ENCODE peak calls at places on chromosomes 5 and 9, in eight cellular contexts. T is A673; N is right lobe of liver; Q is CD8-positive, alpha-beta T cell; A is MM.1S; I is brain microvascular endothelial cell; V is upper lobe of right lung; J is breast epithelium. E is an unnamed sample.

GRCh38 chr5:134465856-134466240 is 54.2 kb upstream of the CDKN2AIPNL start:
- DNase-seq in I (peak), A (peak), T (peak), Q (peak), V (peak), J (peak), N (peak), E (no peak)

GRCh38 chr5:139634541-139634940 is 13.6 kb upstream of the CXXC5 start:
- DNase-seq in T (no peak), Q (no peak), J (no peak), I (no peak), A (no peak), V (no peak), N (no peak), E (no peak)

GRCh38 chr5:128774605-128775004 is 190.7 kb upstream of the SLC27A6 start:
- DNase-seq in J (no peak), A (no peak), I (peak), N (no peak), T (no peak), Q (no peak), V (no peak), E (no peak)

GRCh38 chr5:151362970-151363369 is 15.6 kb upstream of the SLC36A2 start:
- DNase-seq in N (no peak), I (no peak), Q (no peak), V (no peak), A (no peak), J (no peak), T (no peak), E (no peak)

GRCh38 chr5:131209506-131210191 is 38.9 kb downstream of the LYRM7 start:
- DNase-seq in I (no peak), N (no peak), J (no peak), V (no peak), Q (peak), T (peak), A (no peak), E (peak)

GRCh38 chr9:125994066-125994943 is 247.1 kb downstream of the PBX3 start:
- DNase-seq in Q (no peak), I (no peak), T (no peak), V (peak), A (no peak), N (peak), J (no peak), E (no peak)

GRCh38 chr5:169165052-169165451 is 135.9 kb downstream of the SLIT3 start:
- DNase-seq in J (no peak), T (no peak), N (no peak), A (no peak), I (no peak), Q (no peak), V (no peak), E (no peak)

GRCh38 chr9:38251461-38251860 is 141.0 kb upstream of the ALDH1B1 start:
- DNase-seq in T (no peak), I (no peak), V (no peak), N (no peak), A (no peak), J (no peak), Q (no peak), E (no peak)

GRCh38 chr9:131324736-131325679 is 35.5 kb downstream of the PLPP7 start:
- DNase-seq in V (peak), Q (no peak), N (peak), T (no peak), A (no peak), J (no peak), I (no peak), E (no peak)

GRCh38 chr5:54844905-54845566 is 140.4 kb downstream of the ESM1 start:
- DNase-seq in Q (no peak), J (no peak), A (peak), T (peak), N (no peak), V (no peak), I (no peak), E (no peak)

GRCh38 chr9:90943341-90943740 is 141.7 kb downstream of the SYK start:
- DNase-seq in A (peak), I (no peak), Q (no peak), N (no peak), T (no peak), V (no peak), J (no peak), E (no peak)

GRCh38 chr9:84315278-84315877 is 25.2 kb downstream of the SLC28A3 start:
- DNase-seq in A (peak), V (no peak), Q (peak), I (peak), T (peak), J (no peak), N (no peak), E (no peak)

GRCh38 chr5:174305241-174305681 is 259.8 kb downstream of the NSG2 start:
- DNase-seq in A (no peak), I (no peak), T (no peak), N (no peak), Q (no peak), V (no peak), J (no peak), E (no peak)

GRCh38 chr5:139848508-139849100 is 53.0 kb downstream of the PSD2 start:
- DNase-seq in I (no peak), V (peak), N (peak), J (no peak), T (no peak), Q (no peak), A (no peak), E (no peak)

GRCh38 chr9:7097040-7097715 is 339.4 kb downstream of the KDM4C start:
- DNase-seq in T (no peak), V (no peak), N (no peak), I (no peak), A (no peak), J (no peak), Q (no peak), E (no peak)

GRCh38 chr9:7094576-7094975 is 336.8 kb downstream of the KDM4C start:
- DNase-seq in J (no peak), Q (no peak), T (no peak), V (no peak), A (no peak), N (no peak), I (no peak), E (no peak)

GRCh38 chr9:7095054-7095453 is 337.3 kb downstream of the KDM4C start:
- DNase-seq in N (no peak), T (no peak), Q (no peak), I (no peak), A (no peak), V (no peak), J (no peak), E (no peak)

GRCh38 chr9:7093040-7093439 is 335.3 kb downstream of the KDM4C start:
- DNase-seq in Q (no peak), T (no peak), V (no peak), I (no peak), N (no peak), J (no peak), A (no peak), E (no peak)

GRCh38 chr9:7094052-7094451 is 336.3 kb downstream of the KDM4C start:
- DNase-seq in T (no peak), I (peak), J (no peak), A (no peak), Q (no peak), V (no peak), N (no peak), E (no peak)
- TF ChIP-seq CTCF in T (peak), I (peak), J (no peak), A (no peak), Q (no peak), V (no peak), N (peak), E (peak)

GRCh38 chr5:76820491-76820890 is 1.7 kb downstream of the F2RL1 start:
- DNase-seq in N (no peak), J (no peak), T (no peak), I (no peak), A (no peak), V (no peak), Q (no peak), E (no peak)
- H3K4me3 ChIP-seq in N (peak), J (no peak), T (no peak), I (peak), A (no peak), V (peak), Q (no peak), E (peak)

GRCh38 chr5:126354012-126354856 is 69.0 kb upstream of the GRAMD2B start:
- DNase-seq in T (peak), A (peak), N (no peak), V (no peak), Q (no peak), I (peak), J (no peak), E (peak)
- TF ChIP-seq CTCF in T (peak), A (peak), N (peak), V (peak), Q (peak), I (peak), J (peak), E (peak)

DNA sequence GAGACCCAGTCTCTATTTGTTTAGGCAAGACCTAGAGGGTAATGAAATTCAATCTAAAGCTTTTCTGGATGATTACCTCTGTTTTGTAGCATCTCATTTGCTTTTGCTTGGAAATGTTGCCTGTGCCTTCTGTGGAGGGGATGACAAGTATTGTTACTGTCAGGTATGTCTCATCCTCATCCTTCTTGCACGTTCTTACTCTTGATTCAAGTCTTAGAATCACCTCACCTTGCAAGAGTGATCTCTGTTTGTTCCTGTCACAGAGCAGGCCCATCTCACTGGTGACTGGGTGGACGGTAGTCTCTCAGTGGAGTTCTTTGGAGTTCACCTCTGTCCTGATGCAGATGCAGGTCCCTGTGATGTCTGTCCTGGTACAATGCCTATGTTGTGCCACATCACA is 33.5 kb downstream of the MCCC2 start:
- DNase-seq in N (no peak), I (no peak), J (no peak), A (no peak), T (no peak), V (no peak), Q (no peak), E (no peak)
- H3K4me3 ChIP-seq in N (no peak), I (no peak), J (no peak), A (no peak), T (no peak), V (no peak), Q (no peak), E (no peak)

GRCh38 chr9:23496827-23497226 is 329.2 kb downstream of the ELAVL2 start:
- DNase-seq in Q (no peak), N (no peak), A (no peak), T (no peak), V (no peak), J (no peak), I (no peak), E (no peak)

GRCh38 chr9:23493219-23493618 is 332.8 kb downstream of the ELAVL2 start:
- DNase-seq in V (no peak), I (no peak), Q (no peak), N (no peak), A (no peak), J (no peak), T (no peak), E (no peak)

DNA sequence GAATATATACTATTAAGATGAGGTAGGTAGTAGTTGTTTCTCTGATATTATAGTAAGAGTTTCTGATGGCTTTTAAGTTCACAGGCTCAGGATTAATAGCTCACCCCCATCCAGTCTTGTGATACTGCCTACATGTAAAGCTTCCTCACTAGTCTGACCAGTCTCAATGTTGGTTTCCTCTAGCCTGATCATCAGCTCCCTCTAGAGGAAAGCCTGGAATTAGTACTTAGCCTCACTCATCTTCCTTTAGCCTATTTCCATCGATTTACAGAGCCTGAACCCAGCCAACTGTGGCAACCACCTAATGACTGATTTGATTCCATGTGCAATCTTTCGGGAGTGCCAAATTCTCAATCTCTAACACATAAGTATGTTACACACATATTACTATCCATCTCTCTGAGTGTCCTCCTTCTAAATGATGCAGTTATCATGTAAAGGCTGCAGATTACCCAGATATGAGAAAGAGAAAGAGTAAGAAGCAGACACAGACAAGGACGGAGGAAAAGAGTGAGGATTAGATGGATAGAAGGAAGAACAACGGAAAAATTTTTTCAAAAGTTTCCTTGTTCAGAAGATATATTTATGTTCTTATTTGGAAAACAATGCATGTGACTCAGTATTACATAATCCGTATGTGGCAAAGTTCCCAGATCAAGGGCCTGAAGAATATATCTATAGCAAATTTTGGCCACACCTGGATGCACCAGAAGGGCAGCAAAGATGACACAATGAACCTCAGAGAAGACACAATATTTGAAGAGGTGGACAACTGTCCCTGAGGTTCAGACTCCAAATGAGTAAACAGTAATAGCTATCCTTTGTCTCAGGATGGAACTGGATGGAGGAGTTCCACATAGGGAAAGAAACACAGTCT is 333.7 kb downstream of the ELAVL2 start:
- DNase-seq in V (no peak), I (peak), T (peak), A (peak), N (no peak), J (no peak), Q (no peak), E (peak)
- TF ChIP-seq CTCF in V (peak), I (peak), T (peak), A (peak), N (peak), J (no peak), Q (no peak), E (peak)

GRCh38 chr5:159049844-159050318 is 49.8 kb downstream of the EBF1 start:
- DNase-seq in I (peak), A (no peak), N (no peak), T (peak), Q (no peak), J (no peak), V (no peak), E (no peak)
- H3K4me3 ChIP-seq in I (no peak), A (no peak), N (no peak), T (no peak), Q (no peak), J (peak), V (no peak), E (no peak)

GRCh38 chr5:35963381-35963843 is 25.0 kb upstream of the CAPSL start:
- DNase-seq in V (no peak), J (no peak), N (no peak), I (peak), A (peak), Q (no peak), T (peak), E (no peak)
- TF ChIP-seq CTCF in V (peak), J (no peak), N (peak), I (peak), A (peak), Q (no peak), T (peak), E (peak)

DNA sequence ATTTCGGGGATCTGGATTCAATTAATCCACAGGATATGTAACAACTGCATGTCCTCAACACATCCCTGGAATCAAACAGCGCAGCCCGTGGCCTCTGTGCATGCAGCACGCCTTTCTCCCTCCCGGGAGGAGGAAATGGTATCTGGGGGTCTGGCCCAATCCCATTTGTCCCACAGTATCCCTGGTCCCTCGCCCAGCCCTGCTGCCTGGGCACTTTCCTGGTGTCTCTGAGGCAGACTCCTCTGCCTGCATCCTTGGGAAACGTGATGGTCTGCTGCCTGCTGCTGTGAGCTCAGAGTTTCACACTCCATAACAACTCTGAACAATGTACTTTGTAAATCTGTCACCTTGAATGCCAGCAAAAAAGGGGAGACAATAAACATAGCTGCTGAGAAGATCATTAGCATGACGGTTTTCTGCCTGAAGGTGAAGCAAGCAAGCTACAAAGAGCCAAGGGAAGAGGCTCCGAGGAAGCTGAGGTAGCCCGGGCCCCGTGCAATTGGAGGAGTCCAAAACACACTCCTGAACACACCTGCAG is 56.1 kb downstream of the PTCH1 start:
- DNase-seq in I (no peak), A (no peak), V (no peak), T (no peak), J (no peak), N (no peak), Q (no peak), E (no peak)
- H3K4me3 ChIP-seq in I (no peak), A (no peak), V (no peak), T (no peak), J (no peak), N (no peak), Q (no peak), E (no peak)

GRCh38 chr5:133246376-133247144 is 194.7 kb downstream of the HSPA4 start:
- DNase-seq in T (no peak), A (no peak), J (no peak), Q (no peak), N (no peak), V (no peak), I (peak), E (no peak)

GRCh38 chr5:133246053-133246370 is 194.2 kb downstream of the HSPA4 start:
- DNase-seq in V (no peak), Q (no peak), A (no peak), N (no peak), J (no peak), I (no peak), T (no peak), E (no peak)

GRCh38 chr5:133247145-133247709 is 195.4 kb downstream of the HSPA4 start:
- DNase-seq in I (no peak), Q (no peak), V (no peak), J (no peak), A (no peak), N (no peak), T (no peak), E (no peak)

GRCh38 chr5:133249593-133249992 is 197.8 kb downstream of the HSPA4 start:
- DNase-seq in J (peak), Q (no peak), I (no peak), V (no peak), A (no peak), T (no peak), N (no peak), E (no peak)

DNA sequence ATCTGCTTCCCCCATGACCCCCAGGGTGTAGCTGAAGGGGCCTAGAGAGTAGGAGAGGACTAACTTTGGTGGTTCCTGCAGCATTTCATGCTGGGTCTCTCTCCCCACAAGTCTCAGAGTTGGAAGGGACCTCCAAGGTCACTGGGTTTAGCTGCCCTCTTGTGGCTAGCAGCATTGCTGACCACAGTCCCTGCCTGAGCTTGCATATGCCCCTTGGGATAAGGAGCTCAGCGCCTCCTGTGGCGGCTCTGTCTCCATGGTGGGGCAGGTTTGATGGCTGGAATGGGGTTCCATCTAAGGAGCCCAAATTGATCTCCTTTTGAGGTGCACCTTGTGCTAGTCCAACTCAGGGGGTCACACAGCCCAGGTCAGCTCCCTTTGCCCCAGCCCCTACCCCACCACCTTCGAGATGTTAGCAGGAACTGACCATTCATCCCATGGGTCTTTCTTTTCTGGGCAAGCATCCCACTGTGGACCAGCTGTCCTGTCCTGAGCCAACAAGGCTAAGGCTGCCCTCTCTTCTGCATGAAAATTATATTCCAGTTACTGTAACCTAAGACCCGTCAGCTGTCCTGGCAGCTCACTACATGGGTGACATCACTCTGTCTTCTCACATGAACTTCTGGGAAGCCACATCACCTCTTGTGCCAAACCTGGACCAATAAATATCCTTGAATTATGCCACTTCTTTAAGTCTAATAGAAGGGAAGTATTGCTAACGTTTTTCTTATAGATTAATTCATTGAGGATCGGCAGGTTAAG is 196.2 kb downstream of the HSPA4 start:
- DNase-seq in Q (no peak), I (peak), V (no peak), J (no peak), A (no peak), N (no peak), T (no peak), E (no peak)
- TF ChIP-seq CTCF in Q (no peak), I (peak), V (peak), J (no peak), A (no peak), N (peak), T (no peak), E (peak)

GRCh38 chr9:117703538-117703937 is 665 bp upstream of the TLR4 start:
- DNase-seq in V (no peak), Q (no peak), T (no peak), I (peak), A (no peak), N (no peak), J (no peak), E (no peak)

GRCh38 chr9:117704024-117704575 is at the start of gene TLR4:
- DNase-seq in T (no peak), V (peak), J (peak), N (peak), Q (no peak), I (peak), A (peak), E (no peak)

GRCh38 chr9:117705386-117705785 is 1.2 kb downstream of the TLR4 start:
- DNase-seq in I (no peak), A (no peak), T (no peak), V (no peak), Q (no peak), N (no peak), J (no peak), E (no peak)

GRCh38 chr9:117706421-117707150 is 2.4 kb downstream of the TLR4 start:
- DNase-seq in Q (no peak), J (no peak), A (no peak), I (no peak), N (no peak), V (no peak), T (no peak), E (no peak)

DNA sequence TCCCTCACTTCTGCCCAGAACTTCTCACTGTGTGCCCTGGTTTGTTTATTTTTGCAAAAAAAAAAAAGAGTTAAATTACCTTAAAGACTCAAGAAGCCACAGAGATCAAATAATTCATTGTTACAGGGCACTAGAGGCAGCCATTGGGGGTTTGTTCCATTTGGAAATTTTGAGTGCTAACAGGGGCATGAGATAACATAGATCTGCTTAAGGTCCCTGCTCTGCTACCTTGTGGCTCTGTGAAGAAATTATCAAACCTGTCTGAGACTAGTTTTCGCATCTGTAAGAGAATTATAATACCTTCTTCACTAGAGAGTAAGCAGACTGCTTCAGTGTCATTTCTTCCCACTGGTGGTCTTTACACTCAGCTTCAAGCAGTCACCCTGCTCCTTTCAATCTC is 394 bp downstream of the TLR4 start:
- DNase-seq in N (no peak), J (no peak), I (no peak), A (peak), T (no peak), Q (no peak), V (no peak), E (no peak)
- H3K4me3 ChIP-seq in N (peak), J (peak), I (peak), A (peak), T (no peak), Q (no peak), V (peak), E (peak)

E was measured in epithelial cell of proximal tubule.